ENCODE peak calls at places on chromosomes 7 and 10, in five cellular contexts. Y, X, R, G and U are unnamed samples.

GRCh38 chr10:122097935-122098334 is 109.0 kb downstream of the TACC2 start:
- DNase-seq in Y (no peak), X (no peak), R (no peak), G (no peak), U (no peak)

GRCh38 chr7:12961910-12962309 is 274.5 kb downstream of the ARL4A start:
- DNase-seq in Y (no peak), X (no peak), R (no peak), G (no peak), U (no peak)

GRCh38 chr10:125165584-125166340 is 5.4 kb upstream of the CTBP2 start:
- DNase-seq in Y (no peak), X (no peak), R (no peak), G (no peak), U (peak)

GRCh38 chr10:121182219-121182618 is 331.1 kb downstream of the WDR11 start:
- DNase-seq in Y (no peak), X (no peak), R (no peak), G (no peak), U (no peak)

GRCh38 chr10:78148564-78148963 is 114.9 kb downstream of the RPS24 start:
- DNase-seq in Y (no peak), X (no peak), R (no peak), G (no peak), U (no peak)

GRCh38 chr7:120060283-120060682 is 212.7 kb upstream of the KCND2 start:
- DNase-seq in Y (peak), X (no peak), R (no peak), G (no peak), U (no peak)

GRCh38 chr10:129328531-129328930 is 138.5 kb upstream of the MGMT start:
- DNase-seq in Y (peak), X (no peak), R (no peak), G (no peak), U (no peak)

GRCh38 chr7:121195859-121196588 is 132.8 kb upstream of the WNT16 start:
- DNase-seq in Y (no peak), X (no peak), R (no peak), G (no peak), U (no peak)

GRCh38 chr7:44062903-44063295 is 2.5 kb downstream of the PGAM2 start:
- DNase-seq in Y (no peak), X (no peak), R (no peak), G (no peak), U (no peak)

GRCh38 chr10:58756126-58756525 is 243.5 kb downstream of the BICC1 start:
- DNase-seq in Y (peak), X (no peak), R (no peak), G (no peak), U (no peak)

GRCh38 chr7:74479961-74480829 is 26.5 kb downstream of the GTF2IRD1 start:
- DNase-seq in Y (peak), X (peak), R (peak), G (peak), U (peak)

GRCh38 chr10:11050301-11051000 is 32.8 kb downstream of the CELF2 start:
- DNase-seq in Y (no peak), X (no peak), R (no peak), G (no peak), U (no peak)
- H3K27ac ChIP-seq in Y (no peak), X (no peak), R (no peak), G (no peak), U (peak)

GRCh38 chr10:110399163-110400094 is 94.7 kb upstream of the SMNDC1 start:
- DNase-seq in Y (peak), X (no peak), R (no peak), G (peak), U (no peak)

GRCh38 chr10:110396284-110396651 is 91.5 kb upstream of the SMNDC1 start:
- DNase-seq in Y (no peak), X (no peak), R (no peak), G (no peak), U (no peak)

GRCh38 chr10:110398419-110399162 is 93.9 kb upstream of the SMNDC1 start:
- DNase-seq in Y (peak), X (peak), R (no peak), G (peak), U (peak)

GRCh38 chr10:110395350-110396283 is 90.9 kb upstream of the SMNDC1 start:
- DNase-seq in Y (peak), X (no peak), R (no peak), G (peak), U (no peak)

DNA sequence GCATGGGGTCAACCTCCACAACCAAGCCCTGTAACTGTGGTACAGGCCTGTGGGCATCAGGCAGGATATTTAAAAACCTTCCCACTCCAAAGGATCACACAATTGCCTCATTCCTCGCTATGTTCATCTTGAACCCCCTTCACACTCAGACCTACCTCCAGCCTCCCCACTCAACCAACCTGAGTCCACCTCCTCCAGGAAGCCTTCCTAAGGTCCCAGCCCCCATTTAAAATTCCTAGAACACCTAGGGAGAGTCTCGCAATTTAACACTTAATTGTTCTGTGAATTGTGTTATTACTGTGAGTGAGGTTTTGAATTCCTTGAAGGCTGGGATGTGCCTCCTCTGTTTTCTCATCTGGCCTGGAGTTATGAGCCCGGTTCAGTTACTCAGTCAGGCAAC is 93.1 kb upstream of the SMNDC1 start:
- DNase-seq in Y (no peak), X (no peak), R (no peak), G (no peak), U (no peak)
- H3K27ac ChIP-seq in Y (peak), X (no peak), R (no peak), G (peak), U (no peak)

GRCh38 chr7:81605493-81605892 is 164.4 kb downstream of the HGF start:
- DNase-seq in Y (no peak), X (no peak), R (no peak), G (no peak), U (no peak)

GRCh38 chr7:81604808-81605174 is 165.1 kb downstream of the HGF start:
- DNase-seq in Y (no peak), X (no peak), R (no peak), G (no peak), U (no peak)

GRCh38 chr7:81600608-81601007 is 169.2 kb downstream of the HGF start:
- DNase-seq in Y (peak), X (no peak), R (no peak), G (no peak), U (no peak)

GRCh38 chr7:81606078-81606863 is 163.6 kb downstream of the HGF start:
- DNase-seq in Y (no peak), X (no peak), R (no peak), G (no peak), U (no peak)

DNA sequence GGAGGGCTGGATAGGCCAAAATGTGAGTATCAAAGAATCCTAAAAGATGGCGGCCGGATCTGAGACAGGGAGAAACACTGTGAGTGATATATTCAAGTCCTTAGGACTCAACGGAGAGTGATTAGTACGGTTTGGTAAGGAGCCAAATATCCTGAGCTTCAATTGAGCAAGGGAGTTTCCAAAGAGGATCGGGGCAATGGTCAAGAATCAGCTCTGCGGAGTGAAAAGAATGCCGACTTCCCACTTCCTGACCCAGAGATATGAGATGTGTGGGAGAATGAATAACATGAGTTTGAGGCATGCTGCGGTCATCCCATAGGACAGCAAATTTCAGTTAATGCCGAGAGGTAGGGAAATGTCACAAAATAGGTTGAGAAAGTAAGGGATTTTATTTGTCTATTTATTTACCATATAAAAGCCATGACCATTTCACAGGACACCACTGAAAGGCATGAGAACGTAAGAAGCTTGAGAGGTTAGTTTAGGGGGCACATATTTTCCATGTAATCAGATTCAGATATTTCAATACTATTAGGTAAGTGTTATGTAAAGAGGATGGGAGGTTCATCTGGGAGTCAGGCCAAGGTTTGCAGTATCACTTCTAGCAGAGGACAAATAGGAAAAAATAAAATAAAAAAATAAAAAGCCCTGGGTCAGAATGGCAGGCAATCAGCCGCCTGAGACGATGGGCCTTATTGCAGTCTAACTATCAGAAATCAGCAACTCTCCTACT is 165.6 kb downstream of the HGF start:
- DNase-seq in Y (peak), X (no peak), R (no peak), G (no peak), U (no peak)
- H3K27ac ChIP-seq in Y (peak), X (no peak), R (no peak), G (no peak), U (no peak)

GRCh38 chr10:74928742-74929191 is 102.4 kb downstream of the KAT6B start:
- DNase-seq in Y (peak), X (no peak), R (no peak), G (no peak), U (no peak)
- H3K27ac ChIP-seq in Y (peak), X (peak), R (no peak), G (peak), U (peak)

GRCh38 chr7:8175929-8176369 is 86.0 kb downstream of the ICA1 start:
- DNase-seq in Y (no peak), X (peak), R (no peak), G (no peak), U (no peak)
- H3K27ac ChIP-seq in Y (no peak), X (no peak), R (no peak), G (peak), U (no peak)